ENCODE peak calls at places on chromosomes 2 and 18, in four cellular contexts. V is fibroblast of villous mesenchyme; B is stimulated activated CD4-positive, alpha-beta T cell treated with anti-CD3 and anti-CD28 coated beads, TNF-alpha, amount 100 ng/mL, for 48 hours; S is mesenchymal stem cell. M is an unnamed sample.
A peak's percentile ranks its signal among the peaks of the same experiment; 100 is the strongest.

GRCh38 chr2:39665811-39666488 is at the start of gene TMEM178A:
- DNase-seq in V (peak; percentile 4), B (peak; percentile 2), S (peak; percentile 15), M (no peak)

GRCh38 chr2:19929226-19929625 is 27.4 kb upstream of the TTC32 start:
- DNase-seq in V (no peak), B (no peak), S (no peak), M (no peak)

GRCh38 chr2:200454839-200455801 is 54.7 kb downstream of the KCTD18 start:
- DNase-seq in S (peak; percentile 65), V (peak; percentile 28), B (no peak), M (peak; percentile 62)

GRCh38 chr2:233386382-233387041 is 32.2 kb downstream of the DGKD start:
- DNase-seq in V (peak; percentile 52), B (no peak), S (peak; percentile 12), M (peak; percentile 22)

GRCh38 chr2:239085201-239085992 is 237.5 kb downstream of the TWIST2 start:
- DNase-seq in B (no peak), S (no peak), V (no peak), M (no peak)

GRCh38 chr2:230356084-230356483 is 29.1 kb downstream of the SP140L start:
- DNase-seq in V (peak; percentile 72), B (no peak), S (peak; percentile 52), M (peak; percentile 91)

GRCh38 chr2:47038656-47039501 is 116.2 kb downstream of the STPG4 start:
- DNase-seq in B (peak; percentile 8), S (peak; percentile 38), V (peak; percentile 24), M (peak; percentile 67)

GRCh38 chr2:49177194-49177593 is 22.9 kb upstream of the FSHR start:
- DNase-seq in S (no peak), B (no peak), V (no peak), M (no peak)

GRCh38 chr2:10839813-10840212 is 27.2 kb upstream of the PDIA6 start:
- DNase-seq in B (no peak), V (peak; percentile 17), S (peak; percentile 48), M (peak; percentile 27)

GRCh38 chr2:23600336-23600735 is 215.4 kb downstream of the KLHL29 start:
- DNase-seq in S (no peak), V (no peak), B (no peak), M (no peak)

GRCh38 chr2:159600752-159601151 is 15.6 kb downstream of the BAZ2B start:
- DNase-seq in S (peak; percentile 22), B (no peak), V (peak; percentile 23), M (peak; percentile 80)

GRCh38 chr2:220835563-220835962 is 736.5 kb downstream of the EPHA4 start:
- DNase-seq in S (peak; percentile 12), B (no peak), V (peak; percentile 3), M (peak; percentile 2)

GRCh38 chr2:152813381-152813780 is 95.0 kb downstream of the ARL6IP6 start:
- DNase-seq in S (no peak), V (no peak), B (no peak), M (no peak)

GRCh38 chr2:11245322-11245721 is 90.1 kb downstream of the SLC66A3 start:
- DNase-seq in S (no peak), V (no peak), B (no peak), M (no peak)

GRCh38 chr18:58316943-58317342 is 272.9 kb downstream of the NEDD4L start:
- DNase-seq in V (no peak), B (no peak), S (peak; percentile 21), M (no peak)

GRCh38 chr18:54388203-54389142 is 30.8 kb downstream of the C18orf54 start:
- DNase-seq in B (peak; percentile 19), S (peak; percentile 82), V (peak; percentile 80), M (peak; percentile 84)

GRCh38 chr18:39591647-39592046 is 2026.0 kb upstream of the CELF4 start:
- DNase-seq in V (no peak), S (no peak), B (no peak), M (no peak)

GRCh38 chr18:76709659-76710645 is 112.4 kb upstream of the ZNF236 start:
- DNase-seq in B (peak; percentile 46), S (peak; percentile 71), V (peak; percentile 76), M (peak; percentile 61)

GRCh38 chr2:30633039-30633438 is 174.2 kb downstream of the CAPN13 start:
- DNase-seq in B (no peak), V (no peak), S (no peak), M (no peak)

GRCh38 chr2:96891591-96892333 is 21.9 kb upstream of the SEMA4C start:
- DNase-seq in V (peak; percentile 85), S (peak; percentile 62), B (no peak), M (peak; percentile 51)

GRCh38 chr2:42216712-42217111 is 47.6 kb downstream of the EML4 start:
- DNase-seq in S (peak; percentile 74), B (no peak), V (peak; percentile 85), M (peak; percentile 62)

GRCh38 chr2:208311321-208311720 is 45.3 kb downstream of the PIKFYVE start:
- DNase-seq in S (no peak), B (no peak), V (no peak), M (no peak)

M was measured in amniotic epithelial cell.